ENCODE peak calls at places on chromosome 12, in nine cellular contexts. V is natural killer cell; M is PC-3; N is GM12878; W is CD8-positive, alpha-beta T cell; R is Panc1; S is pancreas; D is IMR-90; H is GM23338. G is an unnamed sample.

GRCh38 chr12:51941011-51941561 is 10.4 kb upstream of the ACVR1B start:
- ATAC-seq in V (no peak), M (no peak), N (no peak), W (no peak), R (no peak), S (no peak), D (peak; percentile 88), H (no peak), G (no peak)

GRCh38 chr12:101799774-101800173 is 31.0 kb downstream of the GNPTAB start:
- ATAC-seq in V (peak; percentile 61), M (no peak), N (peak; percentile 79), W (no peak), R (no peak), S (no peak), D (no peak), H (no peak), G (no peak)

GRCh38 chr12:64081020-64081419 is 141.1 kb downstream of the KICS2 start:
- ATAC-seq in V (no peak), M (no peak), N (no peak), W (no peak), R (no peak), S (no peak), D (no peak), H (no peak), G (no peak)

GRCh38 chr12:51589557-51590176 is 1.4 kb upstream of the SCN8A start:
- ATAC-seq in V (no peak), M (no peak), N (no peak), W (no peak), R (no peak), S (no peak), D (no peak), H (no peak), G (no peak)

GRCh38 chr12:102593128-102593527 is 112.8 kb upstream of the IGF1 start:
- ATAC-seq in V (no peak), M (no peak), N (no peak), W (no peak), R (no peak), S (no peak), D (no peak), H (no peak), G (no peak)

GRCh38 chr12:96350982-96351381 is 49.3 kb downstream of the CDK17 start:
- ATAC-seq in V (peak; percentile 71), M (no peak), N (peak; percentile 72), W (no peak), R (no peak), S (no peak), D (no peak), H (no peak), G (peak; percentile 46)

GRCh38 chr12:25054783-25055144 is 105.9 kb upstream of the BCAT1 start:
- ATAC-seq in V (peak; percentile 14), M (no peak), N (peak; percentile 14), W (no peak), R (no peak), S (peak; percentile 55), D (peak; percentile 79), H (no peak), G (no peak)

GRCh38 chr12:111773801-111774551 is 7.2 kb downstream of the ALDH2 start:
- ATAC-seq in V (no peak), M (no peak), N (peak; percentile 84), W (no peak), R (peak; percentile 64), S (no peak), D (peak; percentile 68), H (no peak), G (peak; percentile 88)

GRCh38 chr12:2540535-2540941 is 254.2 kb upstream of the FKBP4 start:
- ATAC-seq in V (no peak), M (no peak), N (no peak), W (no peak), R (no peak), S (no peak), D (no peak), H (peak; percentile 34), G (peak; percentile 37)

GRCh38 chr12:66697404-66697803 is 18.5 kb upstream of the GRIP1 start:
- ATAC-seq in V (peak; percentile 36), M (no peak), N (no peak), W (no peak), R (no peak), S (no peak), D (no peak), H (no peak), G (no peak)

GRCh38 chr12:98735821-98736220 is 90.7 kb downstream of the APAF1 start:
- ATAC-seq in V (no peak), M (no peak), N (no peak), W (no peak), R (no peak), S (no peak), D (no peak), H (no peak), G (no peak)

GRCh38 chr12:9731393-9731792 is 1.5 kb downstream of the CLECL1 start:
- ATAC-seq in V (no peak), M (no peak), N (no peak), W (no peak), R (no peak), S (no peak), D (no peak), H (no peak), G (no peak)

GRCh38 chr12:41932470-41932991 is 212.1 kb downstream of the GXYLT1 start:
- ATAC-seq in V (peak; percentile 75), M (peak; percentile 74), N (peak; percentile 42), W (no peak), R (peak; percentile 71), S (peak; percentile 69), D (peak; percentile 44), H (peak; percentile 85), G (peak; percentile 86)

GRCh38 chr12:27667540-27667939 is 28.7 kb upstream of the REP15 start:
- ATAC-seq in V (no peak), M (no peak), N (no peak), W (no peak), R (no peak), S (no peak), D (peak; percentile 29), H (no peak), G (no peak)

DNA sequence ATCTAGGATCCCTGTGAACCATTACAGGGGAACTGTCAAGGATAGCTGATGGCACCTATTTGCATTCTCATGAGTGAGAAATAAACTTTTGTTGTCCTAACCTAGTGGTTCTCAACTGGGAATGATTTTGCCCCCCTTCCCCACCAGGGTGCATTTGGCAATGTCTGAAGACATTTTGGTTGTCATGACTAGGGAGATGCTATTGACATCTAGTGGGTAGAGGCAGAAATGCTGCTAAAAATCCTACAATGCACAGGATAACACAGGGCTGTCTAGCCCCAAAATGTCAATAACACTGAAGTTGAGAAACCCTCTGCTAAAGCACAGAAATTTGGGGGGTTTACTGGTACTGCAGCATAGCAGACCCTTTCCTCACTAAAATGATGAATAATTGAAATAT is 140.9 kb upstream of the SRRM4 start:
- ATAC-seq in V (no peak), M (no peak), N (peak; percentile 58), W (no peak), R (no peak), S (no peak), D (no peak), H (peak; percentile 86), G (no peak)
- TF ChIP-seq CTCF in V (no peak), M (peak; percentile 45), N (peak; percentile 45), W (no peak), R (peak; percentile 44), S (no peak), D (no peak), H (peak; percentile 66), G (no peak)

DNA sequence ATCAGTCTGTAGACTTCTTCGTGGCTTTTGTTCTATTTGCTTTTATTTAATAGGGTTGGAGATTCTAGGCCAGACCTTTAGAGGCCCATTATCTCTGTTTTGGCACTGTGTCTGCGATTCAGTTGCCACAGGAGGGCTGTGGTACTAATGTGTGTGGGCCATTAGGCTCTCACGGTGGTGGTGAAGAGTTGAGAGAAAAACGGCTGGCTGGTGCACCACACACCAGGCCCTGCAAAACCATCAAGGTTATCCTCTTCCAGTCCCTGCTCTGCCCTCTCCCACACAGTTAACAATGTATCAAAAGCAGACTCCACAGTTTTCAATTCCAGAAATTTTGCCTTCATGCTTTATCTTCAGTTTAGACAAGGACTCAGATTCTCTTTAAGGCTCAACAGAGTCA is 97.7 kb downstream of the MYF5 start:
- ATAC-seq in V (no peak), M (no peak), N (peak; percentile 20), W (no peak), R (no peak), S (no peak), D (no peak), H (no peak), G (no peak)
- TF ChIP-seq CTCF in V (no peak), M (no peak), N (no peak), W (no peak), R (no peak), S (no peak), D (no peak), H (no peak), G (no peak)

DNA sequence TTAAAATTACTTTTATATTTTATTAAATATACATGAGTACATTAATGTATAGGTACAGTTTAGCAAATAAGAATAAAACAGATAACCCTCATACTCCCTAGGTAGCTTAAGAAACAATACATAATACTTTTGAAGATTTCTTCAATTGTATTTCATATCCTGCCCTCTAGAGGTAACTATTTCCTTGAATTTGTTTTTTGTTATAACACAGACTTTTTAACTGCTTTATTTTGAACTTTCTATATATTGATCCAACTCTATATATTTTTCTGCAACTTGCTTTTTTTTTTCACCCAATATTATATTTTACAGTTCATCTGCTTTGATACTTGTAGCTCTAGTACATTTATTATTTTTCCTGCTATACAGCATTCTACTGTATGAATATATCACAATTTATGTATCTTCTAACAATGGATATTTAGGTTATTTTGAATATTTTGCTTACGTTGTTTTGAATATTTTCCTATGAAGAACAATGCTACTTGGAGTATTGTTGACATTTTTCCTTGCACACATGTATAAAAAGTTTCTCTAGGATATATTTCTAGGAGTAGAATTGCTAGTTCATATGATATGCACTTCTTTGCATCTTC is 72.8 kb upstream of the ABCD2 start:
- ATAC-seq in V (no peak), M (no peak), N (peak; percentile 74), W (peak; percentile 58), R (no peak), S (no peak), D (no peak), H (no peak), G (no peak)
- TF ChIP-seq CTCF in V (peak; percentile 44), M (peak; percentile 62), N (no peak), W (peak; percentile 61), R (no peak), S (no peak), D (peak; percentile 17), H (peak; percentile 65), G (peak; percentile 35)

DNA sequence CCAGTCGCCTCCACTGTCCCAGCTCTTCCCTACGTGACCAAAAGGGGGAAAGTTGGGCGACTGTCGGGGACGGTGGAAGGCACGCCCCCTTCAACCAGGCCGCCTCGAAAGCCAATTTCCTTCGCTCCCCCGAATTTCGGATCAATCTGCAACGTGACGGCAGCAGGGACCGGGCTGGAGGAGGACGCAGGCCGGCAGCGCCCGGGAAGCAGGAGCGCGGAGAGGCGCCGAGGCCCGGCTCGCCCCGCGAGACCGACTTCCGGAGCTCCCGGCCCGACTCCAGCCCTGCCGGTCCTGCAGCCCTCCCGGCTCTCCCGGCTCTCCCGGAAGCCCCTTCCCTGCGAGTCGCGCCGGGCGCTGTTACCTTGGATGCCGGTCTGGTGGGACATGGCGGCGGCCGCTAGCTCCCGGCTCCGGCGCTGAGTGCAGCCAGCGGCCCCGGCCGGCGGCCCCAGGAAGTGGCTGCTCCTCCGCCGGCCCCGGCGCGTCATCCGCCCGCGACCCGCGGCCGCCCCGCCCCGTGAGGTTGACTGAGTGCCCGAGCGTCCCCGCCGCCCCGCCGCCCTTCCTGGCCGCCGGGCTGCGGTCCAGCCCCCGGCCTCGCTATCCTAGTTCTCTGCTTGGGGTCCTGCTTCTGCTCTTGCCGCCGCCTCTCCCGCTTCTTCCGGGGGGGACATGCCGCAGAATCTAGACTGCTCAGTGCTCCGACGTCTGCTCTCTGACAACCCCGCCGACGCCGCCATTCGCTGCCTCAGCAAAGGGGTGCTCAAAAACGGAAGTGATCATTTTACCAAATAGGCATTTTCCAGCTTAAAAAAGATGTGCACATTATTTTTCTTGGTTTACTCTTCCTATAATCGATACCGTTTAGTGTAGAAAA is at the start of gene TWF1:
- ATAC-seq in V (peak; percentile 94), M (peak; percentile 93), N (peak; percentile 95), W (peak; percentile 85), R (peak; percentile 99), S (peak; percentile 100), D (peak; percentile 98), H (peak; percentile 96), G (peak; percentile 100)
- TF ChIP-seq CTCF in V (no peak), M (peak; percentile 27), N (no peak), W (no peak), R (peak; percentile 30), S (no peak), D (peak; percentile 30), H (no peak), G (peak; percentile 19)